ENCODE peak calls at places on chromosome 4, in six cellular contexts. D is occipital lobe; T is caudate nucleus; C is C1 segment of cervical spinal cord; Q is tibial artery; M is stimulated activated CD4-positive, alpha-beta T cell treated with anti-CD3 and anti-CD28 coated beads, Interleukin-2, amount 100 ng/mL, for 48 hours. L is an unnamed sample.

GRCh38 chr4:41859106-41859505 is 76.1 kb upstream of the TMEM33 start:
- DNase-seq in Q (no peak), D (no peak), T (no peak), M (no peak), C (no peak), L (no peak)

GRCh38 chr4:82484987-82485783 is 54.8 kb downstream of the ENOPH1 start:
- DNase-seq in C (no peak), Q (no peak), D (no peak), M (no peak), T (no peak), L (no peak)

GRCh38 chr4:183971938-183972490 is 66.9 kb downstream of the STOX2 start:
- DNase-seq in Q (no peak), C (no peak), D (no peak), M (no peak), T (no peak), L (no peak)

GRCh38 chr4:82138376-82138775 is 235.4 kb downstream of the HNRNPD start:
- DNase-seq in M (no peak), D (no peak), Q (no peak), C (no peak), T (no peak), L (no peak)

GRCh38 chr4:128249787-128250668 is 37.6 kb downstream of the PGRMC2 start:
- DNase-seq in M (no peak), Q (no peak), C (no peak), D (no peak), T (no peak), L (no peak)

GRCh38 chr4:10704050-10704810 is 19.7 kb upstream of the CLNK start:
- DNase-seq in T (no peak), M (no peak), Q (no peak), D (no peak), C (no peak), L (no peak)

GRCh38 chr4:73869130-73870055 is at the start of gene CXCL1:
- DNase-seq in C (no peak), T (peak), D (no peak), M (no peak), Q (no peak), L (no peak)

GRCh38 chr4:2177443-2178093 is 64.4 kb downstream of the HAUS3 start:
- DNase-seq in Q (no peak), C (no peak), M (no peak), T (no peak), D (no peak), L (no peak)

GRCh38 chr4:15918484-15919129 is 19.9 kb downstream of the FGFBP1 start:
- DNase-seq in Q (no peak), C (no peak), M (no peak), D (no peak), T (no peak), L (no peak)

GRCh38 chr4:149702414-149703108 is 113.1 kb downstream of the IQCM start:
- DNase-seq in Q (no peak), M (no peak), T (no peak), D (no peak), C (no peak), L (no peak)

GRCh38 chr4:181966084-181966483 is 277.1 kb upstream of the TENM3 start:
- DNase-seq in D (no peak), M (no peak), T (no peak), C (no peak), Q (no peak), L (no peak)

GRCh38 chr4:56767567-56767966 is 53.9 kb downstream of the SPINK2 start:
- DNase-seq in D (no peak), T (no peak), Q (no peak), M (no peak), C (no peak), L (no peak)

GRCh38 chr4:118351851-118352827 is 664 bp downstream of the PRSS12 start:
- DNase-seq in T (no peak), M (no peak), Q (no peak), D (no peak), C (no peak), L (peak)

GRCh38 chr4:76091052-76091451 is 16.5 kb downstream of the ART3 start:
- DNase-seq in M (no peak), D (no peak), C (no peak), Q (no peak), T (no peak), L (no peak)

GRCh38 chr4:101753702-101754101 is 36.8 kb upstream of the BANK1 start:
- DNase-seq in M (no peak), D (no peak), T (no peak), Q (no peak), C (no peak), L (no peak)

L was measured in suprapubic skin.